ENCODE peak calls at places on chromosomes 13 and 19, in four cellular contexts. P is choroid plexus epithelial cell, D is GM12865, K is coronary artery. Y is an unnamed sample.

GRCh38 chr19:42038675-42039074 is 31.3 kb downstream of the GRIK5 start:
- DNase-seq in P (no peak), D (no peak), K (no peak), Y (no peak)

GRCh38 chr19:40348961-40349507 is 539 bp downstream of the PLD3 start:
- DNase-seq in P (peak; percentile 41), D (peak; percentile 42), K (no peak), Y (peak; percentile 79)

GRCh38 chr13:94784066-94784465 is 71.7 kb upstream of the SOX21 start:
- DNase-seq in P (peak; percentile 13), D (no peak), K (no peak), Y (peak; percentile 17)

GRCh38 chr13:76720827-76721226 is 165.4 kb downstream of the KCTD12 start:
- DNase-seq in P (no peak), D (no peak), K (no peak), Y (no peak)

GRCh38 chr13:51105046-51105445 is 6.0 kb downstream of the C13orf42 start:
- DNase-seq in P (no peak), D (no peak), K (no peak), Y (no peak)

GRCh38 chr19:41437944-41438574 is 1.7 kb downstream of the DMAC2 start:
- DNase-seq in P (no peak), D (no peak), K (no peak), Y (no peak)

GRCh38 chr13:113765241-113765910 is 6.3 kb downstream of the TMEM255B start:
- DNase-seq in P (no peak), D (no peak), K (no peak), Y (peak; percentile 40)

GRCh38 chr13:48295271-48295670 is 8.3 kb upstream of the RB1 start:
- DNase-seq in P (no peak), D (no peak), K (no peak), Y (no peak)

GRCh38 chr13:110474713-110475112 is 86.8 kb downstream of the RAB20 start:
- DNase-seq in P (no peak), D (no peak), K (no peak), Y (no peak)

GRCh38 chr19:35199481-35199880 is 29.1 kb downstream of the FAM187B start:
- DNase-seq in P (no peak), D (no peak), K (no peak), Y (no peak)

GRCh38 chr19:35195822-35196221 is 32.7 kb downstream of the FAM187B start:
- DNase-seq in P (no peak), D (no peak), K (no peak), Y (peak; percentile 85)

GRCh38 chr19:35194022-35194984 is 34.2 kb downstream of the FAM187B start:
- DNase-seq in P (no peak), D (no peak), K (no peak), Y (peak; percentile 49)
- TF ChIP-seq CTCF in P (no peak), D (peak; percentile 12), K (no peak), Y (no peak)

GRCh38 chr13:29429496-29429895 is 166.0 kb downstream of the SLC7A1 start:
- DNase-seq in P (peak; percentile 38), D (no peak), K (no peak), Y (peak; percentile 37)

GRCh38 chr13:29428992-29429315 is 166.5 kb downstream of the SLC7A1 start:
- DNase-seq in P (no peak), D (no peak), K (no peak), Y (no peak)

GRCh38 chr13:29427937-29428309 is 167.6 kb downstream of the SLC7A1 start:
- DNase-seq in P (no peak), D (no peak), K (no peak), Y (no peak)

GRCh38 chr13:29423050-29423449 is 172.4 kb downstream of the SLC7A1 start:
- DNase-seq in P (no peak), D (no peak), K (no peak), Y (no peak)

DNA sequence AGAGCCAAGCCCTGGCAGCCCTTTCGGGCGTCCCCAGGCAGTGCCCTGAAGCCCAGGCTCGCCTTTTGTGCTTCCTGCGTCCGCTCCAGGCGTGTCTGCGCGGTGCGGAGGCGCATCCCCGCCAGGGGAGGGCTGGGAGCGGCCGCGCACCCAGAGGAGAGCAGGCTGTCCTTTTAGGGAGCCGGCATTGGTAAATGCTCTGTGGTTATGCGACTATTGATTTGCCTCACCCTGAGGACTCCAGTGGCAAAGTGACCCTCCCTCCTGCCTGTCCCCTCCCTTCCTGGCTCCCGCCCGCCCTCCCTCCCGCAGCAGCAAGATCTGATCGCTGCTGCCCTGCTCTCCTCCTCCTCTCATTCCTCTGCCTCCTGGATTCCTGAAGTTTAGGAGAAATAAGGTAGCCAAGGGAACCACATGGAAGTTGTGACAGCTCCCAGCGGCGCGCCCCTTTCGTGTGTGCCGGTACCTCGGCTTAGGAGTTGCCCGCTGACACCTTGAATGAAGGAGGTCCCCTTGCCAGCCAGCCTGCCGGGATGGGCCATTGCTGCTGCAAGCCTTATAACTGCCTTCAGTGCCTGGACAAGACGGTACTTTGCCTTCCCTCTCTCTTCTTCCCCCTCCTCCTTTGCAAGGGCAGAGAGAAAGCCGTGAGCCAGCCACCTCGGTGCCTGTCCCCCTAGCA is 167.0 kb downstream of the SLC7A1 start:
- DNase-seq in P (peak; percentile 14), D (no peak), K (no peak), Y (no peak)
- H3K4me3 ChIP-seq in P (peak overlapping the region; percentile 36), D (no peak overlapping the region), K (peak overlapping the region; percentile 67), Y (peak overlapping the region; percentile 5)

GRCh38 chr13:30865131-30866009 is 40.7 kb upstream of the MEDAG start:
- DNase-seq in P (peak; percentile 98), D (peak; percentile 80), K (peak; percentile 88), Y (peak; percentile 97)
- TF ChIP-seq CTCF in P (peak; percentile 97), D (peak; percentile 92), K (peak; percentile 83), Y (peak; percentile 91)

GRCh38 chr13:41015920-41016319 is 3.2 kb downstream of the ELF1 start:
- DNase-seq in P (no peak), D (no peak), K (no peak), Y (no peak)

GRCh38 chr13:41011382-41011956 is 7.6 kb downstream of the ELF1 start:
- DNase-seq in P (no peak), D (no peak), K (no peak), Y (no peak)

GRCh38 chr13:41017153-41017552 is 2.0 kb downstream of the ELF1 start:
- DNase-seq in P (no peak), D (peak; percentile 73), K (no peak), Y (no peak)

GRCh38 chr13:41012536-41012935 is 6.6 kb downstream of the ELF1 start:
- DNase-seq in P (no peak), D (no peak), K (no peak), Y (no peak)

DNA sequence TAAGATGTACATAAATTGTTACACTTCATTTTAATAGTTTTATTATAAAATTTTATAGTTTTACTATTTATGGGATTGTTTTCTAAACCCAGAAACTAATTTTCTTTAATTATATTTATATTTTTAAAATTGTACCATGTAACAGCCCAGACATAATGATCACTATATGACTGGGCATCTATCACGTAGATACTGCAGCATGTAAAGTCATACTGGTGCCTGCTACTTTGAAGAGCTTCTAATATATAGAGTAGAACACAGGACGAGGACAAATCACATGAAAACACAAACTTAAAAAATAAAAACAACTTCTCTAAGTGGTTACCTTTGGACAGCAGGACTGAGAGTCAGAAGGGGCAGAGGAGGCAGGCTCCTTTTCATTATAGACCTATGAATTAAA is 5.3 kb downstream of the ELF1 start:
- DNase-seq in P (no peak), D (no peak), K (no peak), Y (no peak)
- H3K4me3 ChIP-seq in P (no peak overlapping the region), D (peak overlapping the region; percentile 75), K (no peak overlapping the region), Y (no peak overlapping the region)

GRCh38 chr19:22628401-22628800 is 5.7 kb upstream of the ZNF492 start:
- DNase-seq in P (no peak), D (no peak), K (no peak), Y (no peak)

GRCh38 chr19:22623841-22624221 is 10.3 kb upstream of the ZNF492 start:
- DNase-seq in P (no peak), D (no peak), K (peak; percentile 67), Y (no peak)

GRCh38 chr19:22622901-22623840 is 11.0 kb upstream of the ZNF492 start:
- DNase-seq in P (no peak), D (no peak), K (no peak), Y (no peak)

GRCh38 chr19:22625266-22626035 is 8.7 kb upstream of the ZNF492 start:
- DNase-seq in P (no peak), D (no peak), K (no peak), Y (no peak)

DNA sequence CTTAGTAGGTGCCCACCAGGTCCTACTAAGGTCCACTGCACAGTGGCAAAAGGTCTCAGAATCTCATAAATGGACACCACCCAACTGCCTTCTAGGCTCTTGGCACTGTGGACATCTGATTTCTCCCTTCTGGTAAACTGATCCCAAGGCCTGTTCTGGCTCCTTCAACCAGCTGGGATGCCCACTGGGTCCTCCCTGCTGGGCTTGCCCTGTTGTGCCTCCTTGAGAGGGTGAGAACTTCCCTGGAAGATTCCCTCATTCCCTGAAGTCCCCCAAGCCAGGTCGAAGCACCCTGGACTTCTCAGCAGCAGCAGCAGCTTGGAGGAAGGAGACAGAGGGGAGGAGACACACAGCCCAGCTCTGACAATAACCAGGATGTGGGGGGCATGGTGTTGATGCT is 6.6 kb upstream of the ZNF492 start:
- DNase-seq in P (no peak), D (no peak), K (no peak), Y (no peak)
- TF ChIP-seq CTCF in P (no peak), D (no peak), K (no peak), Y (no peak)

GRCh38 chr19:48418317-48419064 is 25.0 kb downstream of the GRIN2D start:
- DNase-seq in P (no peak), D (peak; percentile 43), K (no peak), Y (peak; percentile 50)
- H3K4me3 ChIP-seq in P (no peak overlapping the region), D (peak overlapping the region; percentile 6), K (no peak overlapping the region), Y (no peak overlapping the region)